ENCODE peak calls at places on chromosome 20, in seven cellular contexts. One of them, this sample, is unnamed.

GRCh38 chr20:24017160-24017761 is 28.7 kb upstream of the GGTLC1 start:
- DNase-seq in stimulated activated CD8-positive, alpha-beta memory T cell treated with anti-CD3 and anti-CD28 coated beads, Interleukin-12 subunit alpha, Interleukin-12 subunit beta, amount 100 ng/mL, for 4 hours: no peak
- DNase-seq in RPMI8226: no peak
- DNase-seq in NCI-H774: no peak
- DNase-seq in kidney tubule cell: peak; percentile 17
- DNase-seq in left ventricle myocardium inferior: no peak
- DNase-seq in endothelial cell of umbilical vein: peak; percentile 59
- DNase-seq in this sample: no peak

GRCh38 chr20:46056027-46056833 is 27.2 kb downstream of the SLC12A5 start:
- DNase-seq in kidney tubule cell: no peak
- DNase-seq in NCI-H774: no peak
- DNase-seq in left ventricle myocardium inferior: no peak
- DNase-seq in stimulated activated CD8-positive, alpha-beta memory T cell treated with anti-CD3 and anti-CD28 coated beads, Interleukin-12 subunit alpha, Interleukin-12 subunit beta, amount 100 ng/mL, for 4 hours: no peak
- DNase-seq in RPMI8226: no peak
- DNase-seq in endothelial cell of umbilical vein: no peak
- DNase-seq in this sample: no peak

GRCh38 chr20:4812641-4813075 is 90.9 kb downstream of the PRND start:
- DNase-seq in left ventricle myocardium inferior: no peak
- DNase-seq in stimulated activated CD8-positive, alpha-beta memory T cell treated with anti-CD3 and anti-CD28 coated beads, Interleukin-12 subunit alpha, Interleukin-12 subunit beta, amount 100 ng/mL, for 4 hours: no peak
- DNase-seq in NCI-H774: no peak
- DNase-seq in RPMI8226: peak; percentile 75
- DNase-seq in endothelial cell of umbilical vein: no peak
- DNase-seq in kidney tubule cell: no peak
- DNase-seq in this sample: no peak

GRCh38 chr20:24672181-24672880 is 202.9 kb downstream of the SYNDIG1 start:
- DNase-seq in left ventricle myocardium inferior: no peak
- DNase-seq in stimulated activated CD8-positive, alpha-beta memory T cell treated with anti-CD3 and anti-CD28 coated beads, Interleukin-12 subunit alpha, Interleukin-12 subunit beta, amount 100 ng/mL, for 4 hours: no peak
- DNase-seq in NCI-H774: no peak
- DNase-seq in kidney tubule cell: no peak
- DNase-seq in endothelial cell of umbilical vein: no peak
- DNase-seq in RPMI8226: no peak
- DNase-seq in this sample: peak; percentile 71

GRCh38 chr20:50607850-50608749 is 83.2 kb downstream of the RIPOR3 start:
- DNase-seq in stimulated activated CD8-positive, alpha-beta memory T cell treated with anti-CD3 and anti-CD28 coated beads, Interleukin-12 subunit alpha, Interleukin-12 subunit beta, amount 100 ng/mL, for 4 hours: no peak
- DNase-seq in endothelial cell of umbilical vein: no peak
- DNase-seq in left ventricle myocardium inferior: no peak
- DNase-seq in kidney tubule cell: no peak
- DNase-seq in RPMI8226: no peak
- DNase-seq in NCI-H774: no peak
- DNase-seq in this sample: no peak

GRCh38 chr20:55533601-55534000 is 471.7 kb downstream of the CBLN4 start:
- DNase-seq in endothelial cell of umbilical vein: no peak
- DNase-seq in NCI-H774: no peak
- DNase-seq in left ventricle myocardium inferior: no peak
- DNase-seq in kidney tubule cell: no peak
- DNase-seq in stimulated activated CD8-positive, alpha-beta memory T cell treated with anti-CD3 and anti-CD28 coated beads, Interleukin-12 subunit alpha, Interleukin-12 subunit beta, amount 100 ng/mL, for 4 hours: no peak
- DNase-seq in RPMI8226: no peak
- DNase-seq in this sample: no peak

GRCh38 chr20:21125072-21125848 is 622 bp upstream of the KIZ start:
- DNase-seq in endothelial cell of umbilical vein: no peak
- DNase-seq in NCI-H774: peak; percentile 39
- DNase-seq in stimulated activated CD8-positive, alpha-beta memory T cell treated with anti-CD3 and anti-CD28 coated beads, Interleukin-12 subunit alpha, Interleukin-12 subunit beta, amount 100 ng/mL, for 4 hours: no peak
- DNase-seq in kidney tubule cell: peak; percentile 59
- DNase-seq in RPMI8226: no peak
- DNase-seq in left ventricle myocardium inferior: no peak
- DNase-seq in this sample: peak; percentile 29

GRCh38 chr20:19993937-19994667 is 23.1 kb upstream of the NAA20 start:
- DNase-seq in stimulated activated CD8-positive, alpha-beta memory T cell treated with anti-CD3 and anti-CD28 coated beads, Interleukin-12 subunit alpha, Interleukin-12 subunit beta, amount 100 ng/mL, for 4 hours: no peak
- DNase-seq in endothelial cell of umbilical vein: peak; percentile 62
- DNase-seq in left ventricle myocardium inferior: peak; percentile 49
- DNase-seq in NCI-H774: no peak
- DNase-seq in kidney tubule cell: peak; percentile 91
- DNase-seq in RPMI8226: no peak
- DNase-seq in this sample: peak; percentile 73

GRCh38 chr20:45111799-45112471 is 3.0 kb downstream of the WFDC5 start:
- DNase-seq in RPMI8226: peak; percentile 26
- DNase-seq in stimulated activated CD8-positive, alpha-beta memory T cell treated with anti-CD3 and anti-CD28 coated beads, Interleukin-12 subunit alpha, Interleukin-12 subunit beta, amount 100 ng/mL, for 4 hours: no peak
- DNase-seq in NCI-H774: no peak
- DNase-seq in endothelial cell of umbilical vein: peak; percentile 26
- DNase-seq in kidney tubule cell: peak; percentile 38
- DNase-seq in left ventricle myocardium inferior: no peak
- DNase-seq in this sample: peak; percentile 19

GRCh38 chr20:61608275-61609085 is 356.4 kb downstream of the CDH4 start:
- DNase-seq in endothelial cell of umbilical vein: no peak
- DNase-seq in NCI-H774: no peak
- DNase-seq in kidney tubule cell: peak; percentile 10
- DNase-seq in RPMI8226: peak; percentile 54
- DNase-seq in stimulated activated CD8-positive, alpha-beta memory T cell treated with anti-CD3 and anti-CD28 coated beads, Interleukin-12 subunit alpha, Interleukin-12 subunit beta, amount 100 ng/mL, for 4 hours: no peak
- DNase-seq in left ventricle myocardium inferior: no peak
- DNase-seq in this sample: peak; percentile 15

GRCh38 chr20:40493071-40493470 is 196.0 kb downstream of the MAFB start:
- DNase-seq in stimulated activated CD8-positive, alpha-beta memory T cell treated with anti-CD3 and anti-CD28 coated beads, Interleukin-12 subunit alpha, Interleukin-12 subunit beta, amount 100 ng/mL, for 4 hours: no peak
- DNase-seq in RPMI8226: peak; percentile 5
- DNase-seq in left ventricle myocardium inferior: peak; percentile 49
- DNase-seq in kidney tubule cell: peak; percentile 6
- DNase-seq in endothelial cell of umbilical vein: peak; percentile 36
- DNase-seq in NCI-H774: no peak
- DNase-seq in this sample: peak; percentile 81

GRCh38 chr20:46151936-46152335 is 33.8 kb downstream of the CD40 start:
- DNase-seq in kidney tubule cell: no peak
- DNase-seq in stimulated activated CD8-positive, alpha-beta memory T cell treated with anti-CD3 and anti-CD28 coated beads, Interleukin-12 subunit alpha, Interleukin-12 subunit beta, amount 100 ng/mL, for 4 hours: no peak
- DNase-seq in RPMI8226: peak; percentile 47
- DNase-seq in endothelial cell of umbilical vein: no peak
- DNase-seq in NCI-H774: no peak
- DNase-seq in left ventricle myocardium inferior: no peak
- DNase-seq in this sample: no peak

GRCh38 chr20:37968726-37969401 is 64.4 kb downstream of the TTI1 start:
- DNase-seq in left ventricle myocardium inferior: no peak
- DNase-seq in stimulated activated CD8-positive, alpha-beta memory T cell treated with anti-CD3 and anti-CD28 coated beads, Interleukin-12 subunit alpha, Interleukin-12 subunit beta, amount 100 ng/mL, for 4 hours: no peak
- DNase-seq in kidney tubule cell: no peak
- DNase-seq in NCI-H774: no peak
- DNase-seq in RPMI8226: no peak
- DNase-seq in endothelial cell of umbilical vein: no peak
- DNase-seq in this sample: peak; percentile 12

GRCh38 chr20:35008411-35009342 is 53.0 kb downstream of the MYH7B start:
- DNase-seq in endothelial cell of umbilical vein: no peak
- DNase-seq in left ventricle myocardium inferior: no peak
- DNase-seq in NCI-H774: no peak
- DNase-seq in kidney tubule cell: no peak
- DNase-seq in RPMI8226: no peak
- DNase-seq in stimulated activated CD8-positive, alpha-beta memory T cell treated with anti-CD3 and anti-CD28 coated beads, Interleukin-12 subunit alpha, Interleukin-12 subunit beta, amount 100 ng/mL, for 4 hours: no peak
- DNase-seq in this sample: no peak

GRCh38 chr20:63855363-63856110 is 5.8 kb upstream of the ABHD16B start:
- DNase-seq in left ventricle myocardium inferior: no peak
- DNase-seq in NCI-H774: no peak
- DNase-seq in endothelial cell of umbilical vein: no peak
- DNase-seq in RPMI8226: no peak
- DNase-seq in kidney tubule cell: no peak
- DNase-seq in stimulated activated CD8-positive, alpha-beta memory T cell treated with anti-CD3 and anti-CD28 coated beads, Interleukin-12 subunit alpha, Interleukin-12 subunit beta, amount 100 ng/mL, for 4 hours: no peak
- DNase-seq in this sample: no peak

GRCh38 chr20:49791165-49791564 is 21.5 kb upstream of the SLC9A8 start:
- DNase-seq in stimulated activated CD8-positive, alpha-beta memory T cell treated with anti-CD3 and anti-CD28 coated beads, Interleukin-12 subunit alpha, Interleukin-12 subunit beta, amount 100 ng/mL, for 4 hours: no peak
- DNase-seq in kidney tubule cell: no peak
- DNase-seq in NCI-H774: no peak
- DNase-seq in left ventricle myocardium inferior: no peak
- DNase-seq in RPMI8226: no peak
- DNase-seq in endothelial cell of umbilical vein: no peak
- DNase-seq in this sample: no peak

GRCh38 chr20:31602779-31603441 is 2.2 kb upstream of the ID1 start:
- DNase-seq in left ventricle myocardium inferior: no peak
- DNase-seq in endothelial cell of umbilical vein: peak; percentile 44
- DNase-seq in RPMI8226: peak; percentile 50
- DNase-seq in kidney tubule cell: peak; percentile 95
- DNase-seq in NCI-H774: peak; percentile 12
- DNase-seq in stimulated activated CD8-positive, alpha-beta memory T cell treated with anti-CD3 and anti-CD28 coated beads, Interleukin-12 subunit alpha, Interleukin-12 subunit beta, amount 100 ng/mL, for 4 hours: no peak
- DNase-seq in this sample: peak; percentile 89

GRCh38 chr20:12566596-12566995 is 442.2 kb upstream of the SPTLC3 start:
- DNase-seq in endothelial cell of umbilical vein: no peak
- DNase-seq in left ventricle myocardium inferior: no peak
- DNase-seq in stimulated activated CD8-positive, alpha-beta memory T cell treated with anti-CD3 and anti-CD28 coated beads, Interleukin-12 subunit alpha, Interleukin-12 subunit beta, amount 100 ng/mL, for 4 hours: no peak
- DNase-seq in NCI-H774: no peak
- DNase-seq in RPMI8226: no peak
- DNase-seq in kidney tubule cell: no peak
- DNase-seq in this sample: no peak

GRCh38 chr20:50163570-50164317 is 10.2 kb upstream of the PEDS1 start:
- DNase-seq in endothelial cell of umbilical vein: no peak
- DNase-seq in kidney tubule cell: peak; percentile 42
- DNase-seq in NCI-H774: no peak
- DNase-seq in left ventricle myocardium inferior: peak; percentile 59
- DNase-seq in RPMI8226: no peak
- DNase-seq in stimulated activated CD8-positive, alpha-beta memory T cell treated with anti-CD3 and anti-CD28 coated beads, Interleukin-12 subunit alpha, Interleukin-12 subunit beta, amount 100 ng/mL, for 4 hours: no peak
- DNase-seq in this sample: no peak

GRCh38 chr20:48624315-48625020 is 203.3 kb downstream of the PREX1 start:
- DNase-seq in kidney tubule cell: no peak
- DNase-seq in RPMI8226: no peak
- DNase-seq in endothelial cell of umbilical vein: no peak
- DNase-seq in NCI-H774: no peak
- DNase-seq in stimulated activated CD8-positive, alpha-beta memory T cell treated with anti-CD3 and anti-CD28 coated beads, Interleukin-12 subunit alpha, Interleukin-12 subunit beta, amount 100 ng/mL, for 4 hours: no peak
- DNase-seq in left ventricle myocardium inferior: no peak
- DNase-seq in this sample: no peak

GRCh38 chr20:19506021-19506420 is 252.0 kb upstream of the RIN2 start:
- DNase-seq in RPMI8226: no peak
- DNase-seq in left ventricle myocardium inferior: no peak
- DNase-seq in kidney tubule cell: no peak
- DNase-seq in stimulated activated CD8-positive, alpha-beta memory T cell treated with anti-CD3 and anti-CD28 coated beads, Interleukin-12 subunit alpha, Interleukin-12 subunit beta, amount 100 ng/mL, for 4 hours: no peak
- DNase-seq in NCI-H774: no peak
- DNase-seq in endothelial cell of umbilical vein: no peak
- DNase-seq in this sample: no peak

GRCh38 chr20:58788896-58789295 is 61.8 kb downstream of the GNAS-AS1 start:
- DNase-seq in stimulated activated CD8-positive, alpha-beta memory T cell treated with anti-CD3 and anti-CD28 coated beads, Interleukin-12 subunit alpha, Interleukin-12 subunit beta, amount 100 ng/mL, for 4 hours: no peak
- DNase-seq in NCI-H774: no peak
- DNase-seq in kidney tubule cell: no peak
- DNase-seq in endothelial cell of umbilical vein: no peak
- DNase-seq in RPMI8226: no peak
- DNase-seq in left ventricle myocardium inferior: no peak
- DNase-seq in this sample: no peak

GRCh38 chr20:50181344-50181743 is 9.3 kb upstream of the CEBPB start:
- DNase-seq in endothelial cell of umbilical vein: no peak
- DNase-seq in RPMI8226: no peak
- DNase-seq in NCI-H774: no peak
- DNase-seq in stimulated activated CD8-positive, alpha-beta memory T cell treated with anti-CD3 and anti-CD28 coated beads, Interleukin-12 subunit alpha, Interleukin-12 subunit beta, amount 100 ng/mL, for 4 hours: no peak
- DNase-seq in kidney tubule cell: no peak
- DNase-seq in left ventricle myocardium inferior: no peak
- DNase-seq in this sample: no peak

GRCh38 chr20:9075264-9076095 is 6.6 kb downstream of the PLCB4 start:
- DNase-seq in kidney tubule cell: no peak
- DNase-seq in NCI-H774: no peak
- DNase-seq in endothelial cell of umbilical vein: no peak
- DNase-seq in left ventricle myocardium inferior: no peak
- DNase-seq in RPMI8226: no peak
- DNase-seq in stimulated activated CD8-positive, alpha-beta memory T cell treated with anti-CD3 and anti-CD28 coated beads, Interleukin-12 subunit alpha, Interleukin-12 subunit beta, amount 100 ng/mL, for 4 hours: no peak
- DNase-seq in this sample: no peak

GRCh38 chr20:13441388-13441787 is 197.3 kb downstream of the TASP1 start:
- DNase-seq in RPMI8226: no peak
- DNase-seq in stimulated activated CD8-positive, alpha-beta memory T cell treated with anti-CD3 and anti-CD28 coated beads, Interleukin-12 subunit alpha, Interleukin-12 subunit beta, amount 100 ng/mL, for 4 hours: no peak
- DNase-seq in kidney tubule cell: no peak
- DNase-seq in NCI-H774: no peak
- DNase-seq in left ventricle myocardium inferior: no peak
- DNase-seq in endothelial cell of umbilical vein: no peak
- DNase-seq in this sample: no peak